ENCODE peak calls at places on chromosomes 11 and 22, in six cellular contexts. I is T-helper 1 cell, H is hepatocyte, M is colonic mucosa, K is mucosa of gallbladder, R is RPMI8226. Y is an unnamed sample.

GRCh38 chr11:124278261-124278660 is 22.1 kb downstream of the OR8G5 start:
- DNase-seq in I (no peak), H (no peak), M (no peak), K (no peak), R (no peak), Y (no peak)

GRCh38 chr22:43342347-43343261 is 568 bp downstream of the SCUBE1 start:
- DNase-seq in I (no peak), H (peak), M (no peak), K (no peak), R (no peak), Y (no peak)

GRCh38 chr11:1717745-1718144 is 20.8 kb downstream of the KRTAP5-6 start:
- DNase-seq in I (no peak), H (no peak), M (no peak), K (no peak), R (no peak), Y (no peak)

GRCh38 chr22:21030032-21030431 is 2.3 kb downstream of the SLC7A4 start:
- DNase-seq in I (no peak), H (no peak), M (no peak), K (no peak), R (no peak), Y (no peak)

GRCh38 chr11:76577921-76578654 is 92.5 kb downstream of the LRRC32 start:
- DNase-seq in I (no peak), H (peak), M (no peak), K (no peak), R (no peak), Y (no peak)

GRCh38 chr11:94011478-94011877 is 9.7 kb upstream of the HEPHL1 start:
- DNase-seq in I (no peak), H (no peak), M (no peak), K (no peak), R (no peak), Y (no peak)

GRCh38 chr11:27926981-27927481 is 180.9 kb downstream of the KIF18A start:
- DNase-seq in I (no peak), H (no peak), M (no peak), K (no peak), R (no peak), Y (no peak)

GRCh38 chr22:31973739-31974138 is 29.4 kb downstream of the YWHAH start:
- DNase-seq in I (no peak), H (no peak), M (peak), K (peak), R (no peak), Y (no peak)

GRCh38 chr11:10584071-10584501 is 15.6 kb upstream of the LYVE1 start:
- DNase-seq in I (no peak), H (no peak), M (no peak), K (peak), R (no peak), Y (no peak)

GRCh38 chr22:23892626-23893445 is 1.3 kb upstream of the MIF start:
- DNase-seq in I (no peak), H (no peak), M (no peak), K (no peak), R (no peak), Y (no peak)

GRCh38 chr11:2580444-2581050 is 119.2 kb downstream of the KCNQ1OT1 start:
- DNase-seq in I (no peak), H (no peak), M (no peak), K (no peak), R (no peak), Y (no peak)

GRCh38 chr11:66723693-66724092 is 5.3 kb downstream of the SPTBN2 start:
- DNase-seq in I (no peak), H (no peak), M (no peak), K (no peak), R (no peak), Y (no peak)

GRCh38 chr11:72446929-72447753 is 12.8 kb upstream of the CLPB start:
- DNase-seq in I (no peak), H (peak), M (no peak), K (no peak), R (peak), Y (no peak)

GRCh38 chr11:116615211-116615865 is 157.4 kb downstream of the BUD13 start:
- DNase-seq in I (no peak), H (no peak), M (no peak), K (no peak), R (no peak), Y (no peak)